ENCODE peak calls at places on chromosome 21, in nine cellular contexts. T, U, M, Y, D, Q, A, S and R are unnamed samples.

GRCh38 chr21:28454978-28455600 is 537.6 kb downstream of the LTN1 start:
- DNase-seq in T (no peak), U (no peak), M (no peak), Y (no peak), D (no peak), Q (no peak), A (no peak), S (no peak), R (no peak)

GRCh38 chr21:15659768-15660423 is 69.9 kb upstream of the USP25 start:
- DNase-seq in T (no peak), U (peak; percentile 39), M (peak; percentile 21), Y (no peak), D (no peak), Q (no peak), A (no peak), S (no peak), R (no peak)

GRCh38 chr21:36419996-36420395 is 34.8 kb downstream of the CHAF1B start:
- DNase-seq in T (no peak), U (peak; percentile 36), M (peak; percentile 81), Y (no peak), D (no peak), Q (no peak), A (peak; percentile 73), S (peak; percentile 10), R (peak; percentile 29)

GRCh38 chr21:42221581-42222345 is 2.8 kb downstream of the ABCG1 start:
- DNase-seq in T (no peak), U (no peak), M (no peak), Y (no peak), D (no peak), Q (no peak), A (no peak), S (no peak), R (no peak)

GRCh38 chr21:19541612-19542011 is 1138.0 kb upstream of the TMPRSS15 start:
- DNase-seq in T (no peak), U (no peak), M (no peak), Y (no peak), D (no peak), Q (no peak), A (no peak), S (no peak), R (no peak)

GRCh38 chr21:42381347-42381984 is 14.4 kb downstream of the TMPRSS3 start:
- DNase-seq in T (no peak), U (no peak), M (peak; percentile 61), Y (peak; percentile 28), D (no peak), Q (no peak), A (no peak), S (no peak), R (peak; percentile 47)

GRCh38 chr21:43884861-43885370 is 19.9 kb downstream of the AGPAT3 start:
- DNase-seq in T (no peak), U (no peak), M (no peak), Y (no peak), D (no peak), Q (no peak), A (no peak), S (no peak), R (no peak)

GRCh38 chr21:34367320-34367935 is 3.6 kb downstream of the KCNE2 start:
- DNase-seq in T (no peak), U (peak; percentile 81), M (peak; percentile 64), Y (no peak), D (no peak), Q (no peak), A (peak; percentile 45), S (peak; percentile 27), R (peak; percentile 41)

GRCh38 chr21:37531402-37532042 is 164.9 kb downstream of the DYRK1A start:
- DNase-seq in T (no peak), U (no peak), M (no peak), Y (no peak), D (no peak), Q (no peak), A (no peak), S (no peak), R (no peak)

GRCh38 chr21:31346256-31346821 is 2.3 kb upstream of the TIAM1 start:
- DNase-seq in T (no peak), U (no peak), M (no peak), Y (no peak), D (no peak), Q (no peak), A (no peak), S (no peak), R (no peak)